ENCODE peak calls at places on chromosomes 16 and 17, in ten cellular contexts. D is HCT116, E is iPS DF 6.9, V is NCI-H2029, Z is lower leg skin, A is type B pancreatic cell, R is kidney tubule cell, F is hypothalamus, T is cardiac fibroblast, C is ACHN. O is an unnamed sample.
A peak's percentile ranks its signal among the peaks of the same experiment; 100 is the strongest.

GRCh38 chr16:78478267-78478821 is 378.9 kb downstream of the WWOX start:
- DNase-seq in D (no peak), E (peak; percentile 22), V (no peak), Z (no peak), A (no peak), R (peak; percentile 30), F (no peak), T (no peak), C (no peak), O (no peak)

GRCh38 chr17:71472809-71473789 is 647.7 kb upstream of the SOX9 start:
- DNase-seq in D (peak; percentile 86), E (peak; percentile 58), V (peak; percentile 22), Z (no peak), A (no peak), R (peak; percentile 64), F (no peak), T (peak; percentile 68), C (peak; percentile 62), O (peak; percentile 50)

GRCh38 chr17:4327638-4328037 is 38.8 kb downstream of the UBE2G1 start:
- DNase-seq in D (peak; percentile 82), E (no peak), V (no peak), Z (no peak), A (no peak), R (peak; percentile 70), F (no peak), T (peak; percentile 85), C (no peak), O (peak; percentile 76)

GRCh38 chr16:23836404-23837291 is 865 bp downstream of the PRKCB start:
- DNase-seq in D (no peak), E (peak; percentile 18), V (no peak), Z (no peak), A (no peak), R (no peak), F (no peak), T (no peak), C (no peak), O (no peak)

GRCh38 chr17:31877911-31878702 is 19.1 kb upstream of the COPRS start:
- DNase-seq in D (no peak), E (no peak), V (no peak), Z (no peak), A (no peak), R (no peak), F (no peak), T (peak; percentile 22), C (peak; percentile 23), O (no peak)

GRCh38 chr17:17141279-17141678 is 64.9 kb downstream of the PLD6 start:
- DNase-seq in D (no peak), E (no peak), V (no peak), Z (no peak), A (no peak), R (no peak), F (no peak), T (no peak), C (no peak), O (no peak)

GRCh38 chr16:74717367-74717766 is 16.7 kb upstream of the MLKL start:
- DNase-seq in D (no peak), E (no peak), V (no peak), Z (no peak), A (no peak), R (no peak), F (no peak), T (no peak), C (no peak), O (no peak)

GRCh38 chr17:15133826-15134225 is 131.3 kb downstream of the PMP22 start:
- DNase-seq in D (no peak), E (no peak), V (no peak), Z (no peak), A (no peak), R (no peak), F (no peak), T (no peak), C (no peak), O (no peak)

GRCh38 chr16:2527071-2527783 is 4.0 kb downstream of the CEMP1 start:
- DNase-seq in D (no peak), E (no peak), V (no peak), Z (no peak), A (no peak), R (no peak), F (no peak), T (no peak), C (no peak), O (no peak)

GRCh38 chr17:7336240-7337175 is at the start of gene ACAP1:
- DNase-seq in D (no peak), E (no peak), V (no peak), Z (no peak), A (no peak), R (no peak), F (no peak), T (no peak), C (no peak), O (no peak)

GRCh38 chr16:75471723-75472634 is 7.5 kb upstream of the TMEM170A start:
- DNase-seq in D (no peak), E (no peak), V (peak; percentile 24), Z (no peak), A (no peak), R (peak; percentile 58), F (no peak), T (peak; percentile 75), C (peak; percentile 75), O (peak; percentile 80)

GRCh38 chr17:82019905-82020873 is 2.5 kb downstream of the CENPX start:
- DNase-seq in D (peak; percentile 56), E (no peak), V (no peak), Z (no peak), A (no peak), R (peak; percentile 54), F (no peak), T (peak; percentile 50), C (peak; percentile 63), O (no peak)

GRCh38 chr16:24124291-24124690 is 131.8 kb upstream of the CACNG3 start:
- DNase-seq in D (no peak), E (no peak), V (no peak), Z (no peak), A (no peak), R (no peak), F (no peak), T (no peak), C (no peak), O (no peak)

GRCh38 chr17:8125947-8126305 is 2.0 kb upstream of the HES7 start:
- DNase-seq in D (no peak), E (no peak), V (no peak), Z (no peak), A (no peak), R (peak; percentile 27), F (no peak), T (peak; percentile 33), C (peak; percentile 68), O (no peak)

GRCh38 chr17:78899361-78900260 is 3.4 kb downstream of the CEP295NL start:
- DNase-seq in D (no peak), E (no peak), V (no peak), Z (no peak), A (no peak), R (peak; percentile 28), F (no peak), T (no peak), C (no peak), O (peak; percentile 99)

GRCh38 chr17:14756469-14756868 is 455.6 kb downstream of the HS3ST3B1 start:
- DNase-seq in D (no peak), E (no peak), V (no peak), Z (no peak), A (no peak), R (no peak), F (no peak), T (no peak), C (no peak), O (no peak)

GRCh38 chr17:2034806-2035548 is 5.0 kb downstream of the DPH1 start:
- DNase-seq in D (no peak), E (no peak), V (no peak), Z (no peak), A (no peak), R (peak; percentile 83), F (no peak), T (peak; percentile 73), C (no peak), O (no peak)

GRCh38 chr16:19876501-19877059 is 8.1 kb downstream of the GPRC5B start:
- DNase-seq in D (no peak), E (no peak), V (no peak), Z (no peak), A (no peak), R (no peak), F (no peak), T (no peak), C (no peak), O (no peak)

GRCh38 chr17:73798111-73798748 is 154.0 kb upstream of the SDK2 start:
- DNase-seq in D (no peak), E (no peak), V (peak; percentile 44), Z (no peak), A (no peak), R (peak; percentile 99), F (no peak), T (peak; percentile 87), C (peak; percentile 97), O (no peak)

GRCh38 chr16:27429981-27430441 is 28.0 kb downstream of the IL21R start:
- DNase-seq in D (no peak), E (no peak), V (no peak), Z (peak; percentile 74), A (peak; percentile 65), R (no peak), F (no peak), T (no peak), C (no peak), O (no peak)

GRCh38 chr17:8954339-8954738 is 11.2 kb downstream of the PIK3R5 start:
- DNase-seq in D (no peak), E (no peak), V (no peak), Z (peak; percentile 90), A (peak; percentile 64), R (no peak), F (no peak), T (no peak), C (no peak), O (peak; percentile 40)

GRCh38 chr17:43018008-43018853 is 4.0 kb downstream of the VAT1 start:
- DNase-seq in D (no peak), E (no peak), V (peak; percentile 48), Z (no peak), A (no peak), R (no peak), F (no peak), T (no peak), C (no peak), O (no peak)

GRCh38 chr16:85366031-85366763 is 246.9 kb upstream of the GSE1 start:
- DNase-seq in D (no peak), E (no peak), V (no peak), Z (no peak), A (no peak), R (no peak), F (no peak), T (no peak), C (no peak), O (no peak)

GRCh38 chr17:19904924-19905323 is 37.2 kb upstream of the ULK2 start:
- DNase-seq in D (no peak), E (no peak), V (no peak), Z (peak; percentile 80), A (no peak), R (no peak), F (no peak), T (no peak), C (no peak), O (no peak)

GRCh38 chr16:67675579-67675935 is 8.9 kb downstream of the C16orf86 start:
- DNase-seq in D (no peak), E (no peak), V (no peak), Z (no peak), A (no peak), R (no peak), F (no peak), T (no peak), C (no peak), O (peak; percentile 81)

GRCh38 chr17:18919963-18920362 is 32.0 kb upstream of the SLC5A10 start:
- DNase-seq in D (no peak), E (no peak), V (no peak), Z (no peak), A (no peak), R (no peak), F (no peak), T (no peak), C (no peak), O (no peak)

GRCh38 chr16:29674188-29674587 is 4.8 kb upstream of the QPRT start:
- DNase-seq in D (no peak), E (no peak), V (no peak), Z (no peak), A (no peak), R (peak; percentile 28), F (peak; percentile 70), T (peak; percentile 42), C (no peak), O (no peak)